ENCODE peak calls at places on chromosomes 1 and 21, in ten cellular contexts. C is ovary, I is IMR-90, E is tibial artery, W is fibroblast of lung, R is endodermal cell, H is heart left ventricle, J is cardiac muscle cell, F is coronary artery, S is psoas muscle. P is an unnamed sample.

GRCh38 chr1:28437260-28437923 is 67.9 kb downstream of the PHACTR4 start:
- DNase-seq in C (peak; percentile 42), I (peak; percentile 80), E (peak; percentile 68), W (peak; percentile 85), R (peak; percentile 44), H (no peak), J (no peak), F (no peak), S (no peak), P (peak; percentile 32)

GRCh38 chr1:221227872-221228337 is 348.7 kb downstream of the HLX start:
- DNase-seq in C (no peak), I (no peak), E (no peak), W (peak; percentile 47), R (peak; percentile 43), H (no peak), J (peak; percentile 2), F (no peak), S (no peak), P (no peak)

GRCh38 chr1:174206148-174206826 is 47.0 kb downstream of the RABGAP1L start:
- DNase-seq in C (no peak), I (no peak), E (no peak), W (peak; percentile 47), R (no peak), H (no peak), J (no peak), F (no peak), S (no peak), P (no peak)

GRCh38 chr1:25519624-25520023 is 23.8 kb upstream of the LDLRAP1 start:
- DNase-seq in C (no peak), I (peak; percentile 84), E (no peak), W (peak; percentile 86), R (no peak), H (no peak), J (no peak), F (no peak), S (no peak), P (no peak)

GRCh38 chr1:209747580-209748262 is 8.1 kb upstream of the TRAF3IP3 start:
- DNase-seq in C (peak; percentile 96), I (peak; percentile 89), E (peak; percentile 92), W (peak; percentile 86), R (peak; percentile 99), H (peak; percentile 90), J (peak; percentile 94), F (peak; percentile 91), S (peak; percentile 95), P (peak; percentile 95)

GRCh38 chr1:64111787-64112186 is 91.6 kb upstream of the UBE2U start:
- DNase-seq in C (no peak), I (no peak), E (no peak), W (peak; percentile 9), R (peak; percentile 41), H (no peak), J (no peak), F (no peak), S (no peak), P (no peak)

GRCh38 chr1:107531065-107531908 is 390.4 kb downstream of the NTNG1 start:
- DNase-seq in C (no peak), I (no peak), E (no peak), W (no peak), R (no peak), H (no peak), J (no peak), F (no peak), S (no peak), P (no peak)

GRCh38 chr1:243982451-243983018 is 68.5 kb upstream of the ZBTB18 start:
- DNase-seq in C (no peak), I (no peak), E (no peak), W (no peak), R (peak; percentile 62), H (no peak), J (no peak), F (no peak), S (no peak), P (no peak)

GRCh38 chr1:116737020-116737854 is 17.0 kb upstream of the CD2 start:
- DNase-seq in C (no peak), I (peak; percentile 35), E (no peak), W (peak; percentile 45), R (peak; percentile 88), H (peak; percentile 29), J (peak; percentile 67), F (no peak), S (no peak), P (peak; percentile 79)

GRCh38 chr1:82141393-82141792 is 340.7 kb downstream of the ADGRL2 start:
- DNase-seq in C (no peak), I (no peak), E (no peak), W (no peak), R (no peak), H (no peak), J (no peak), F (no peak), S (no peak), P (no peak)

GRCh38 chr1:156406229-156406628 is 37.2 kb downstream of the RHBG start:
- DNase-seq in C (no peak), I (no peak), E (no peak), W (no peak), R (no peak), H (no peak), J (no peak), F (no peak), S (peak; percentile 23), P (no peak)

GRCh38 chr21:45379901-45380330 is 25.0 kb upstream of the COL18A1 start:
- DNase-seq in C (peak; percentile 7), I (no peak), E (no peak), W (no peak), R (peak; percentile 36), H (peak; percentile 3), J (no peak), F (no peak), S (no peak), P (peak; percentile 2)

GRCh38 chr1:160567858-160568682 is 11.2 kb downstream of the CD84 start:
- DNase-seq in C (no peak), I (no peak), E (no peak), W (no peak), R (no peak), H (no peak), J (no peak), F (no peak), S (no peak), P (no peak)

DNA sequence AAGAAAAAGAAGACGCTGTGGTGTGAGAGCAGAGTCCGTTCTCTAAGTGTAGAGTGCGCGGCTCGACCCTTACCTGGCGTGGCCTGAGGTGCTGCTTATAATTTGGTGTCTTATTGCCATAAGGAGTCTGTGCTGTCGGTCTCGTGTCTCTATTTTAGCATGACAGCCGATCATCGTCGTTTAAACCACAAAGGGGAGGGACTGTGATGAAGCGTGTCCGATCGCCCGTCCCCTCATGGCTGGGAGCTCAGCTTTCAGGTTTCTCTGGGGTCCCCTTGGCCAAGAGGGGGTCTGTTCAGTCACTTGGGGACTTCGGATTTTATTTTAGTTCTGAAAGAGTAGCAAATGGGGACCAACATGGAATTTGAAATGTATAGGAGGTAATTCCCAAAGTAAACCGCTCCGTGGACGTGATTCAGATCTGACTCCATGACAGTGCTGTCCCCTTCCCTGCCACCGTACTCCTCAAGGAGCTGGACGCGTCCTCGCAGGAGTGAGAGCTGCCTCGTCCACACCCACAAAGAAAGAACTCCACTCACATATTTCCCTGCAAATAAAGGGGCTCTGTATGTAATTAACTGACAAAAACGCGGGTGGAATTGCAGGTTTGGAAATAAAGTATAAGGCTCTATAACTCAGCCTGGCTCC is 183.5 kb downstream of the ETS2 start:
- DNase-seq in C (no peak), I (no peak), E (no peak), W (no peak), R (no peak), H (no peak), J (no peak), F (no peak), S (no peak), P (no peak)
- H3K27ac ChIP-seq in C (no peak overlapping the region), I (peak overlapping the region; percentile 61), E (no peak overlapping the region), W (peak overlapping the region; percentile 38), R (no peak overlapping the region), H (no peak overlapping the region), J (peak overlapping the region; percentile 71), F (no peak overlapping the region), S (peak overlapping the region; percentile 73), P (no peak overlapping the region)

GRCh38 chr1:84996846-84997666 is at the start of gene MCOLN2:
- DNase-seq in C (peak; percentile 10), I (peak; percentile 1), E (no peak), W (peak; percentile 7), R (peak; percentile 83), H (peak; percentile 12), J (peak; percentile 69), F (no peak), S (peak; percentile 69), P (peak; percentile 30)
- H3K4me3 ChIP-seq in C (peak within 1 kb of the TSS; percentile 48), I (peak within 1 kb of the TSS; percentile 58), E (peak within 1 kb of the TSS; percentile 61), W (peak within 1 kb of the TSS; percentile 68), R (peak within 1 kb of the TSS; percentile 56), H (peak within 1 kb of the TSS; percentile 64), J (peak within 1 kb of the TSS; percentile 52), F (peak within 1 kb of the TSS; percentile 72), S (peak within 1 kb of the TSS; percentile 69), P (peak within 1 kb of the TSS; percentile 69)

GRCh38 chr1:30697977-30698376 is 25.4 kb downstream of the MATN1 start:
- DNase-seq in C (no peak), I (peak; percentile 33), E (peak; percentile 63), W (peak; percentile 59), R (no peak), H (no peak), J (peak; percentile 59), F (no peak), S (peak; percentile 41), P (no peak)

GRCh38 chr1:30696831-30697230 is 26.6 kb downstream of the MATN1 start:
- DNase-seq in C (no peak), I (no peak), E (peak; percentile 50), W (no peak), R (no peak), H (no peak), J (no peak), F (no peak), S (peak; percentile 11), P (no peak)

GRCh38 chr1:30695481-30695880 is 27.9 kb downstream of the MATN1 start:
- DNase-seq in C (no peak), I (no peak), E (peak; percentile 86), W (no peak), R (no peak), H (no peak), J (no peak), F (no peak), S (peak; percentile 86), P (peak; percentile 81)

GRCh38 chr1:30698401-30698981 is 24.9 kb downstream of the MATN1 start:
- DNase-seq in C (no peak), I (no peak), E (peak; percentile 76), W (no peak), R (no peak), H (no peak), J (no peak), F (no peak), S (peak; percentile 64), P (no peak)

DNA sequence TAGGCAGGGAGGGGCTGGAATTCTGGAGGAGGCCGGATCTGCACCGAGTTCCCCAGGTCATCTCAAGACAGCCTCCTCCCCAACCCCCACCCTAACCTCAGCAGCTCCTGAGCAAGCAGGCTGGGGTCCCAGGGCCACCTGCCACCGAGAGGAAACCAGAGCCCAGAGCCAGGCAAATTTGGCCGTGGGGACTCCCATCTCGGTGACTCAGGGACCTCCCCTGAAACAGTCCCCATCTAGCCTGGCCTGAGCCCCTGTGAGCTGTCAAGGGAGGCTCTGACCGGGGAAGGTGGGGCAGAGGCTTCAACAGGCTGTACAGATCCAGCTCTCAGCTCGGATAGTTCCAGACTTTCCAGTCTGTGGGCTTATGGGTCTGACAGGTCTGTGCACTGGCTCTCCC is 25.8 kb downstream of the MATN1 start:
- DNase-seq in C (no peak), I (no peak), E (peak; percentile 65), W (no peak), R (peak; percentile 48), H (no peak), J (no peak), F (no peak), S (peak; percentile 49), P (no peak)
- H3K27ac ChIP-seq in C (no peak overlapping the region), I (no peak overlapping the region), E (no peak overlapping the region), W (no peak overlapping the region), R (no peak overlapping the region), H (no peak overlapping the region), J (peak overlapping the region; percentile 3), F (peak overlapping the region; percentile 48), S (no peak overlapping the region), P (no peak overlapping the region)

GRCh38 chr1:247857986-247858356 is 984 bp downstream of the TRIM58 start:
- DNase-seq in C (no peak), I (no peak), E (no peak), W (no peak), R (no peak), H (no peak), J (no peak), F (no peak), S (no peak), P (no peak)
- H3K4me3 ChIP-seq in C (peak overlapping the region; percentile 39), I (peak overlapping the region; percentile 86), E (no peak overlapping the region), W (no peak overlapping the region), R (no peak overlapping the region), H (no peak overlapping the region), J (peak overlapping the region; percentile 42), F (peak overlapping the region; percentile 81), S (peak overlapping the region; percentile 47), P (no peak overlapping the region)